ENCODE peak calls at places on chromosomes 7 and 10, in six cellular contexts. J is NCI-H460, X is right cardiac atrium, L is body of pancreas, H is AG09309, G is T-helper 9 cell. V is an unnamed sample.

GRCh38 chr7:132045481-132045980 is 489.1 kb upstream of the PODXL start:
- DNase-seq in X (no peak), H (no peak), J (no peak), L (no peak), G (no peak), V (no peak)

GRCh38 chr7:37367010-37367409 is 81.7 kb downstream of the ELMO1 start:
- DNase-seq in L (no peak), X (no peak), G (no peak), J (no peak), H (no peak), V (no peak)

GRCh38 chr7:135333946-135334345 is 100.3 kb downstream of the STRA8 start:
- DNase-seq in X (no peak), G (no peak), H (no peak), J (no peak), L (no peak), V (no peak)

GRCh38 chr7:88299126-88299525 is 7.6 kb downstream of the STEAP4 start:
- DNase-seq in X (no peak), L (no peak), J (no peak), H (no peak), G (no peak), V (no peak)

GRCh38 chr10:3186365-3186764 is 13.8 kb upstream of the PITRM1 start:
- DNase-seq in L (no peak), J (no peak), G (no peak), H (no peak), X (no peak), V (no peak)

GRCh38 chr7:84021292-84021898 is 173.2 kb downstream of the SEMA3A start:
- DNase-seq in G (no peak), X (no peak), J (no peak), H (no peak), L (no peak), V (no peak)

GRCh38 chr7:133789951-133790350 is 337.2 kb upstream of the LRGUK start:
- DNase-seq in H (peak), G (no peak), L (no peak), J (no peak), X (no peak), V (no peak)

GRCh38 chr7:73995330-73995729 is 32.6 kb upstream of the ELN start:
- DNase-seq in X (peak), H (peak), L (no peak), G (no peak), J (no peak), V (peak)

GRCh38 chr10:100216006-100216405 is 13.4 kb downstream of the CHUK start:
- DNase-seq in L (no peak), G (no peak), H (no peak), J (no peak), X (no peak), V (no peak)

GRCh38 chr10:110496553-110497437 is 912 bp upstream of the DUSP5 start:
- DNase-seq in H (no peak), X (no peak), L (no peak), G (no peak), J (no peak), V (peak)

GRCh38 chr7:102843850-102844249 is 69.0 kb upstream of the LRRC17 start:
- DNase-seq in J (no peak), L (no peak), G (no peak), H (no peak), X (no peak), V (no peak)

GRCh38 chr10:129548534-129549130 is 81.6 kb downstream of the MGMT start:
- DNase-seq in G (no peak), X (peak), H (no peak), L (no peak), J (no peak), V (no peak)

GRCh38 chr10:126123466-126123865 is 227.1 kb downstream of the FANK1 start:
- DNase-seq in X (no peak), H (no peak), J (no peak), G (no peak), L (no peak), V (no peak)

GRCh38 chr7:149175150-149175549 is 20.2 kb upstream of the ZNF282 start:
- DNase-seq in X (no peak), J (no peak), G (no peak), L (no peak), H (no peak), V (no peak)

GRCh38 chr10:4141471-4141870 is 356.5 kb upstream of the KLF6 start:
- DNase-seq in J (no peak), H (no peak), G (no peak), X (no peak), L (no peak), V (no peak)

GRCh38 chr10:133162178-133162909 is 2.3 kb downstream of the KNDC1 start:
- DNase-seq in G (no peak), H (no peak), J (no peak), L (no peak), X (peak), V (no peak)

GRCh38 chr7:26508917-26509316 is 217.3 kb downstream of the SNX10 start:
- DNase-seq in L (no peak), G (no peak), H (no peak), X (no peak), J (no peak), V (no peak)

GRCh38 chr10:98411768-98412167 is 3.2 kb downstream of the PYROXD2 start:
- DNase-seq in H (no peak), X (no peak), L (no peak), J (no peak), G (no peak), V (no peak)

GRCh38 chr10:88473989-88474883 is 108.9 kb downstream of the RNLS start:
- DNase-seq in G (no peak), X (no peak), L (peak), J (no peak), H (no peak), V (no peak)

GRCh38 chr10:94299417-94299816 is 63.3 kb downstream of the NOC3L start:
- DNase-seq in L (no peak), H (peak), G (no peak), X (no peak), J (no peak), V (no peak)

GRCh38 chr7:151114151-151115090 is 28.1 kb downstream of the AGAP3 start:
- DNase-seq in X (no peak), L (peak), G (no peak), H (peak), J (no peak), V (no peak)

GRCh38 chr7:47782022-47782421 is 166.2 kb downstream of the PKD1L1 start:
- DNase-seq in H (no peak), L (no peak), X (no peak), G (no peak), J (no peak), V (no peak)

GRCh38 chr7:75951506-75951905 is 36.6 kb downstream of the POR start:
- DNase-seq in J (no peak), G (no peak), H (peak), L (no peak), X (no peak), V (no peak)

GRCh38 chr7:137084607-137085380 is 216.3 kb downstream of the CHRM2 start:
- DNase-seq in G (no peak), J (no peak), X (no peak), L (no peak), H (no peak), V (no peak)

GRCh38 chr7:156640949-156641485 is 443 bp downstream of the RNF32 start:
- DNase-seq in L (peak), J (peak), G (peak), H (no peak), X (no peak), V (no peak)

GRCh38 chr10:114628106-114628505 is 30.0 kb downstream of the ABLIM1 start:
- DNase-seq in H (no peak), G (no peak), L (no peak), J (no peak), X (no peak), V (no peak)

GRCh38 chr7:37315752-37316711 is 132.6 kb downstream of the ELMO1 start:
- DNase-seq in G (no peak), L (no peak), J (no peak), X (peak), H (no peak), V (no peak)

GRCh38 chr10:101833466-101833865 is 10.1 kb downstream of the KCNIP2 start:
- DNase-seq in J (no peak), H (no peak), G (no peak), L (no peak), X (no peak), V (no peak)

GRCh38 chr7:133517766-133518165 is 264.9 kb downstream of the EXOC4 start:
- DNase-seq in X (no peak), J (no peak), H (no peak), G (no peak), L (no peak), V (no peak)

GRCh38 chr10:52940921-52941320 is 168.3 kb upstream of the MBL2 start:
- DNase-seq in J (no peak), L (no peak), X (no peak), H (no peak), G (no peak), V (no peak)

GRCh38 chr7:115097175-115097671 is 175.3 kb downstream of the MDFIC start:
- DNase-seq in H (peak), X (no peak), L (no peak), G (no peak), J (no peak), V (no peak)

GRCh38 chr7:40506158-40506557 is 371.4 kb downstream of the SUGCT start:
- DNase-seq in H (no peak), X (no peak), J (no peak), G (no peak), L (no peak), V (no peak)

GRCh38 chr10:6924166-6924565 is 344.1 kb upstream of the PRKCQ start:
- DNase-seq in H (no peak), G (no peak), L (no peak), J (peak), X (no peak), V (no peak)